ENCODE peak calls at places on chromosomes 6 and 20, in six cellular contexts. R, I, S, G, T and F are unnamed samples.

GRCh38 chr6:166194885-166195860 is 27.5 kb upstream of the TBXT start:
- DNase-seq in R (no peak), I (no peak), S (no peak), G (no peak), T (no peak), F (no peak)

GRCh38 chr20:507933-508332 is 35.7 kb downstream of the CSNK2A1 start:
- DNase-seq in R (no peak), I (no peak), S (no peak), G (no peak), T (no peak), F (no peak)

GRCh38 chr6:161884782-161885181 is 610.9 kb upstream of the AGPAT4 start:
- DNase-seq in R (no peak), I (no peak), S (no peak), G (no peak), T (no peak), F (no peak)

GRCh38 chr6:29965873-29966601 is 23.7 kb downstream of the HLA-A start:
- DNase-seq in R (peak; percentile 53), I (peak; percentile 91), S (peak; percentile 63), G (peak; percentile 92), T (peak; percentile 94), F (peak; percentile 92)

GRCh38 chr6:98576811-98577210 is 257.6 kb upstream of the POU3F2 start:
- DNase-seq in R (no peak), I (no peak), S (no peak), G (no peak), T (no peak), F (no peak)

GRCh38 chr6:148431413-148431812 is 88.8 kb downstream of the SASH1 start:
- DNase-seq in R (no peak), I (no peak), S (no peak), G (no peak), T (no peak), F (no peak)

GRCh38 chr6:157187182-157188093 is 135.9 kb downstream of the TMEM242 start:
- DNase-seq in R (no peak), I (no peak), S (no peak), G (peak; percentile 62), T (no peak), F (no peak)

GRCh38 chr6:149990109-149990671 is 26.4 kb downstream of the ULBP1 start:
- DNase-seq in R (no peak), I (no peak), S (peak; percentile 11), G (no peak), T (no peak), F (no peak)

GRCh38 chr20:32945710-32946221 is 58.5 kb downstream of the SUN5 start:
- DNase-seq in R (peak; percentile 43), I (no peak), S (peak; percentile 60), G (no peak), T (no peak), F (no peak)

GRCh38 chr6:131139599-131139998 is 4.3 kb downstream of the AKAP7 start:
- DNase-seq in R (no peak), I (no peak), S (no peak), G (no peak), T (no peak), F (no peak)

GRCh38 chr6:106215608-106216007 is 110.0 kb downstream of the ATG5 start:
- DNase-seq in R (no peak), I (no peak), S (no peak), G (no peak), T (no peak), F (no peak)

GRCh38 chr6:30570760-30571084 is 520 bp upstream of the ABCF1 start:
- DNase-seq in R (no peak), I (no peak), S (no peak), G (no peak), T (no peak), F (no peak)

GRCh38 chr6:15312500-15312899 is 66.6 kb downstream of the JARID2 start:
- DNase-seq in R (peak; percentile 40), I (no peak), S (peak; percentile 30), G (no peak), T (no peak), F (no peak)

GRCh38 chr6:45483021-45483420 is 105.3 kb upstream of the SUPT3H start:
- DNase-seq in R (peak; percentile 76), I (no peak), S (peak; percentile 22), G (no peak), T (no peak), F (no peak)

GRCh38 chr6:150142657-150143501 is at the start of gene PPP1R14C:
- DNase-seq in R (peak; percentile 15), I (peak; percentile 88), S (peak; percentile 74), G (no peak), T (peak; percentile 73), F (peak; percentile 69)

GRCh38 chr20:56440346-56441007 is 27.9 kb upstream of the RTF2 start:
- DNase-seq in R (no peak), I (no peak), S (no peak), G (no peak), T (no peak), F (peak; percentile 37)

GRCh38 chr20:58213112-58213511 is 15.3 kb downstream of the ANKRD60 start:
- DNase-seq in R (no peak), I (no peak), S (peak; percentile 49), G (no peak), T (no peak), F (no peak)

GRCh38 chr6:4323322-4323721 is 187.9 kb upstream of the ECI2 start:
- DNase-seq in R (peak; percentile 53), I (no peak), S (no peak), G (no peak), T (no peak), F (no peak)

GRCh38 chr6:138485005-138485545 is 14.2 kb downstream of the NHSL1 start:
- DNase-seq in R (peak; percentile 36), I (no peak), S (peak; percentile 13), G (no peak), T (no peak), F (no peak)

GRCh38 chr20:62485062-62485700 is 9.4 kb upstream of the GATA5 start:
- DNase-seq in R (peak; percentile 85), I (no peak), S (peak; percentile 16), G (peak; percentile 78), T (no peak), F (peak; percentile 63)

GRCh38 chr6:154848580-154848979 is 115.4 kb downstream of the SCAF8 start:
- DNase-seq in R (peak; percentile 30), I (no peak), S (peak; percentile 42), G (no peak), T (no peak), F (no peak)

GRCh38 chr6:44061375-44062104 is 65.7 kb downstream of the MRPL14 start:
- DNase-seq in R (peak; percentile 51), I (no peak), S (peak; percentile 61), G (no peak), T (no peak), F (no peak)

GRCh38 chr6:44060622-44061374 is 66.5 kb downstream of the MRPL14 start:
- DNase-seq in R (no peak), I (no peak), S (no peak), G (no peak), T (no peak), F (no peak)

GRCh38 chr6:44058617-44059358 is 68.5 kb downstream of the MRPL14 start:
- DNase-seq in R (peak; percentile 99), I (peak; percentile 91), S (peak; percentile 97), G (peak; percentile 74), T (peak; percentile 63), F (peak; percentile 30)

GRCh38 chr6:44057931-44058616 is 69.2 kb downstream of the MRPL14 start:
- DNase-seq in R (no peak), I (no peak), S (peak; percentile 66), G (no peak), T (no peak), F (no peak)

GRCh38 chr6:44059359-44060342 is 67.6 kb downstream of the MRPL14 start:
- DNase-seq in R (peak; percentile 92), I (no peak), S (no peak), G (peak; percentile 54), T (no peak), F (no peak)
- H3K4me1 ChIP-seq in R (peaks cover 7% of the 10 kb centered on the region), I (peaks cover 62% of the 10 kb centered on the region), S (peaks cover 55% of the 10 kb centered on the region), G (peaks cover 27% of the 10 kb centered on the region), T (no peaks in the 10 kb centered on the region), F (no peaks in the 10 kb centered on the region)

DNA sequence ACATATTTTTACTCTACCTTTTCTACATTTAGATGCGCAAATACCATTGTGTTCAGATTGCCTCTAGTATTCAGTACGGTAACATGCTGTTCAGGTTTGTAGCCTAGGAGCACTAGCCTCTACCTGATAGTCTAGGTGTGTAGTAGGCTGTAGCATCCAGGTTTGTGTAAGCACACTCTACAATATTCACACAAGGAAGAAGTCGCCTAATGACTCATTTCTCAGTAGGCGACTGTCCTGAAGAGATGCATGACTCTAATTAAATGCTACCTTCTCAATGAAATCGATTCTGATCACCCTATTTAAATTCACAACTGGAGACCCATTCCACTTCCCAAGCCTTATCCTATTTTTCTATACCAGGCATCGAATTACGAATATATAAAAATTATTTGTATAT is 1.3 kb downstream of the MCUR1 start:
- DNase-seq in R (no peak), I (no peak), S (peak; percentile 6), G (no peak), T (no peak), F (no peak)
- H3K4me3 ChIP-seq in R (peak overlapping the region; percentile 81), I (peak overlapping the region; percentile 76), S (peak overlapping the region; percentile 87), G (peak overlapping the region; percentile 92), T (peak overlapping the region; percentile 84), F (peak overlapping the region; percentile 84)

GRCh38 chr20:59752704-59753460 is 148.5 kb downstream of the PHACTR3 start:
- DNase-seq in R (no peak), I (no peak), S (peak; percentile 3), G (no peak), T (no peak), F (no peak)

GRCh38 chr20:59750209-59750840 is 146.0 kb downstream of the PHACTR3 start:
- DNase-seq in R (no peak), I (no peak), S (no peak), G (no peak), T (no peak), F (no peak)

GRCh38 chr20:59752101-59752586 is 147.8 kb downstream of the PHACTR3 start:
- DNase-seq in R (no peak), I (no peak), S (no peak), G (no peak), T (no peak), F (peak; percentile 22)

GRCh38 chr20:59749293-59749680 is 144.9 kb downstream of the PHACTR3 start:
- DNase-seq in R (peak; percentile 33), I (no peak), S (peak; percentile 86), G (no peak), T (no peak), F (no peak)

GRCh38 chr20:59751075-59751711 is 146.9 kb downstream of the PHACTR3 start:
- DNase-seq in R (peak; percentile 62), I (peak; percentile 88), S (peak; percentile 88), G (peak; percentile 60), T (peak; percentile 64), F (peak; percentile 68)
- H3K27me3 ChIP-seq in R (no peaks in the 10 kb centered on the region), I (peaks cover 95% of the 10 kb centered on the region), S (peaks cover 52% of the 10 kb centered on the region), G (no peaks in the 10 kb centered on the region), T (no peaks in the 10 kb centered on the region), F (no peaks in the 10 kb centered on the region)

DNA sequence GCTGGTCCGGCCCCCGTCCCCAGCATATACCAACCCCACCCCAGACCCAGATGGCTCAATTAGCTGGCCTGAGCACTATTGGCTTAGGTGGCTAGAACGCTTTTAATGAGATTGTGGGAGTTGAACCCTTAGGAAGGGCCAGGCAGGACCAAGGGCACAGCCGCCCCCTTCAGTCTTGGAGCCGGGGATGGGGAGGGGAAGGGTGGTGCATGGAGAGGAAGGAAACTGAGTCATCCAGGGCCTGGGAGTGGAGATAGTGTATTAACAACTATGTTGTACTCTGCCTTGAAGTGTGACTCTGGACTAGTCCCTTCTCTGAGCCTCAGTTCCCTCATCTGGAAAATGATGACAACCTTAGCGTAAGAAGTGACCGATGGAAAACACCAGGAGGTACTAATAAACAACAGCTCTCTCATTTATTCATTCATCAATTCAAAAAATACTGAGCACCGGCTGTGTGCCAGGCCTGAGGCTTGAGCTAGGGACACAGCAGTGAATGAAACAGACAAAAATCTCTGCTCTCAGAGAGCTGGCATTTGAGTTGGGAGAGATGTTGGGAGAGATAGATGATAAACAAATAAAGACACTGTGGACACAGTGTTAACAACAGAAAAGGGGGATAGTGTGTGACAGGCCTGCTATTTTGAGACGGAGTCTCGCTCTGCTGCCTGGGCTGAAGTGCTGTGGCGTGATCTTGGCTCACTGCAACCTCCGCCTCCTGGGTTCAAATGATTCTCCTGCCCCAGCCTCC is 11.5 kb downstream of the PEDS1 start:
- DNase-seq in R (no peak), I (no peak), S (no peak), G (no peak), T (no peak), F (no peak)
- H3K4me1 ChIP-seq in R (no peaks in the 10 kb centered on the region), I (peaks cover 95% of the 10 kb centered on the region), S (peaks cover 62% of the 10 kb centered on the region), G (peaks cover 62% of the 10 kb centered on the region), T (peaks cover 4% of the 10 kb centered on the region), F (peaks cover 36% of the 10 kb centered on the region)